ENCODE peak calls at places on chromosomes 7 and 10, in seven cellular contexts. W is SW 1271, F is NCI-H524, R is upper lobe of left lung, Q is nucleus accumbens, C is amygdala, S is activated T-cell treated with anti-CD3 and anti-CD28 coated beads for 1 hour. H is an unnamed sample.

GRCh38 chr7:82105463-82105862 is 335.6 kb upstream of the HGF start:
- DNase-seq in W (peak), F (no peak), R (no peak), Q (no peak), C (no peak), S (no peak), H (no peak)

GRCh38 chr7:114554781-114555537 is 140.3 kb downstream of the FOXP2 start:
- DNase-seq in W (no peak), F (no peak), R (no peak), Q (no peak), C (no peak), S (no peak), H (no peak)

GRCh38 chr7:157881062-157881771 is 544.4 kb downstream of the DNAJB6 start:
- DNase-seq in W (no peak), F (no peak), R (no peak), Q (no peak), C (no peak), S (no peak), H (no peak)

GRCh38 chr7:43905954-43906326 is 456 bp downstream of the URGCP start:
- DNase-seq in W (peak), F (peak), R (no peak), Q (no peak), C (no peak), S (peak), H (no peak)

GRCh38 chr7:120170384-120170783 is 102.6 kb upstream of the KCND2 start:
- DNase-seq in W (no peak), F (no peak), R (no peak), Q (no peak), C (no peak), S (no peak), H (no peak)

GRCh38 chr7:77246031-77246430 is 46.4 kb upstream of the FGL2 start:
- DNase-seq in W (no peak), F (no peak), R (no peak), Q (no peak), C (no peak), S (no peak), H (no peak)

GRCh38 chr10:13945760-13946460 is 359.1 kb downstream of the PRPF18 start:
- DNase-seq in W (no peak), F (no peak), R (peak), Q (peak), C (peak), S (no peak), H (no peak)

GRCh38 chr7:36937754-36938551 is 213.7 kb upstream of the AOAH start:
- DNase-seq in W (no peak), F (no peak), R (no peak), Q (no peak), C (no peak), S (no peak), H (no peak)

GRCh38 chr10:7488418-7488829 is 77.6 kb upstream of the SFMBT2 start:
- DNase-seq in W (no peak), F (no peak), R (no peak), Q (no peak), C (no peak), S (no peak), H (no peak)

GRCh38 chr10:53135213-53135896 is 362.8 kb upstream of the MBL2 start:
- DNase-seq in W (no peak), F (no peak), R (no peak), Q (no peak), C (no peak), S (no peak), H (no peak)

GRCh38 chr7:27409776-27410175 is 167.2 kb downstream of the EVX1 start:
- DNase-seq in W (no peak), F (no peak), R (no peak), Q (no peak), C (no peak), S (no peak), H (no peak)

GRCh38 chr10:44314802-44315460 is 70.0 kb downstream of the CXCL12 start:
- DNase-seq in W (no peak), F (no peak), R (no peak), Q (no peak), C (no peak), S (no peak), H (no peak)

GRCh38 chr10:10605551-10606081 is 412.1 kb upstream of the CELF2 start:
- DNase-seq in W (no peak), F (no peak), R (no peak), Q (no peak), C (no peak), S (no peak), H (no peak)

GRCh38 chr7:102095933-102096332 is 190.7 kb upstream of the SH2B2 start:
- DNase-seq in W (no peak), F (no peak), R (no peak), Q (no peak), C (no peak), S (no peak), H (no peak)

GRCh38 chr10:43970018-43970698 is 321.5 kb upstream of the ZNF32 start:
- DNase-seq in W (no peak), F (no peak), R (no peak), Q (no peak), C (no peak), S (no peak), H (no peak)

H was measured in DMS 273 treated with DMSO at 0.1 percent for 48 hours.